ENCODE peak calls at places on chromosome 19, in six cellular contexts. H is AG04449; I is stimulated activated effector memory CD8-positive, alpha-beta T cell treated with anti-CD3 and anti-CD28 coated beads, Interleukin-12 subunit alpha, Interleukin-12 subunit beta, amount 100 ng/mL, for 72 hours; W is HEK293T; N is C1 segment of cervical spinal cord; G is skeletal muscle cell. X is an unnamed sample.
A peak's percentile ranks its signal among the peaks of the same experiment; 100 is the strongest.

GRCh38 chr19:40403262-40403984 is 9.8 kb downstream of the PRX start:
- DNase-seq in G (peak; percentile 64), N (peak; percentile 32), I (peak; percentile 76), W (peak; percentile 96), H (peak; percentile 28), X (peak; percentile 85)

GRCh38 chr19:8143041-8143440 is 6.4 kb downstream of the FBN3 start:
- DNase-seq in G (no peak), H (no peak), N (no peak), W (no peak), I (no peak), X (no peak)

GRCh38 chr19:35011737-35012682 is 11.9 kb downstream of the GRAMD1A start:
- DNase-seq in G (no peak), I (no peak), N (no peak), H (no peak), W (no peak), X (no peak)

GRCh38 chr19:1466461-1467227 is 12.4 kb downstream of the C19orf25 start:
- DNase-seq in W (no peak), I (no peak), N (no peak), H (no peak), G (no peak), X (no peak)

GRCh38 chr19:861756-862528 is 2.5 kb downstream of the CFD start:
- DNase-seq in N (no peak), I (peak; percentile 47), G (no peak), W (peak; percentile 87), H (no peak), X (no peak)

GRCh38 chr19:6667114-6667627 is 2.8 kb downstream of the TNFSF14 start:
- DNase-seq in H (no peak), N (no peak), G (no peak), W (no peak), I (no peak), X (no peak)

GRCh38 chr19:6424190-6424938 is at the start of gene KHSRP:
- DNase-seq in W (no peak), N (no peak), G (no peak), I (no peak), H (no peak), X (no peak)

GRCh38 chr19:10389863-10390262 is 9.5 kb upstream of the TYK2 start:
- DNase-seq in W (no peak), N (no peak), H (no peak), G (no peak), I (no peak), X (no peak)

GRCh38 chr19:55383279-55383788 is 758 bp downstream of the TMEM238 start:
- DNase-seq in G (no peak), N (no peak), I (no peak), W (no peak), H (no peak), X (no peak)

GRCh38 chr19:18833141-18833476 is 1.4 kb downstream of the UPF1 start:
- DNase-seq in W (no peak), N (no peak), G (no peak), H (no peak), I (no peak), X (no peak)

GRCh38 chr19:20238025-20238623 is 71.1 kb downstream of the ZNF486 start:
- DNase-seq in H (peak; percentile 31), N (peak; percentile 57), I (peak; percentile 81), W (no peak), G (peak; percentile 53), X (no peak)

GRCh38 chr19:41969772-41970458 is 10.8 kb upstream of the RABAC1 start:
- DNase-seq in I (no peak), G (no peak), H (no peak), W (no peak), N (no peak), X (no peak)

GRCh38 chr19:6220385-6221191 is 59.2 kb downstream of the MLLT1 start:
- DNase-seq in G (no peak), I (no peak), N (no peak), W (no peak), H (no peak), X (no peak)

GRCh38 chr19:3411636-3412035 is 45.3 kb downstream of the NFIC start:
- DNase-seq in I (no peak), H (no peak), W (no peak), G (no peak), N (no peak), X (no peak)

GRCh38 chr19:6076675-6077463 is 33.4 kb downstream of the RFX2 start:
- DNase-seq in N (no peak), I (no peak), H (peak; percentile 85), G (peak; percentile 63), W (no peak), X (peak; percentile 78)

GRCh38 chr19:50739841-50740426 is 16.8 kb downstream of the CLEC11A start:
- DNase-seq in H (no peak), N (no peak), W (no peak), I (no peak), G (no peak), X (no peak)

GRCh38 chr19:27618006-27618405 is 1594.9 kb downstream of the UQCRFS1 start:
- DNase-seq in G (no peak), I (no peak), N (no peak), H (no peak), W (no peak), X (no peak)

GRCh38 chr19:13428352-13428751 is 77.9 kb downstream of the CACNA1A start:
- DNase-seq in I (no peak), H (no peak), W (peak; percentile 30), N (no peak), G (no peak), X (peak; percentile 14)

GRCh38 chr19:29618871-29619270 is 12.8 kb downstream of the POP4 start:
- DNase-seq in I (no peak), H (no peak), N (no peak), W (no peak), G (no peak), X (no peak)

GRCh38 chr19:35666251-35666913 is at the start of gene UPK1A:
- DNase-seq in N (no peak), I (no peak), G (no peak), H (no peak), W (no peak), X (no peak)

GRCh38 chr19:18488838-18489626 is 32.8 kb downstream of the ELL start:
- DNase-seq in N (no peak), G (no peak), H (no peak), I (no peak), W (peak; percentile 66), X (peak; percentile 27)

GRCh38 chr19:6800991-6801396 is 28.5 kb downstream of the VAV1 start:
- DNase-seq in W (no peak), H (peak; percentile 50), I (no peak), N (no peak), G (peak; percentile 11), X (peak; percentile 66)

GRCh38 chr19:46303702-46304397 is 7.0 kb downstream of the HIF3A start:
- DNase-seq in N (no peak), G (no peak), I (no peak), W (peak; percentile 38), H (no peak), X (no peak)

GRCh38 chr19:38486731-38487336 is 53.3 kb downstream of the RYR1 start:
- DNase-seq in N (no peak), G (no peak), W (no peak), I (no peak), H (no peak), X (no peak)

GRCh38 chr19:34155686-34156085 is 16.6 kb upstream of the LSM14A start:
- DNase-seq in H (no peak), G (peak; percentile 29), I (no peak), W (no peak), N (no peak), X (no peak)

GRCh38 chr19:58557253-58558065 is 952 bp downstream of the UBE2M start:
- DNase-seq in I (no peak), G (no peak), N (no peak), H (no peak), W (no peak), X (no peak)

GRCh38 chr19:18700501-18701249 is 17.2 kb downstream of the CRTC1 start:
- DNase-seq in G (no peak), I (peak; percentile 53), H (no peak), N (peak; percentile 33), W (peak; percentile 88), X (peak; percentile 68)

GRCh38 chr19:13965926-13966683 is 13.8 kb downstream of the DCAF15 start:
- DNase-seq in H (no peak), W (no peak), I (no peak), G (no peak), N (no peak), X (no peak)

GRCh38 chr19:39100500-39101166 is 16.5 kb downstream of the ACP7 start:
- DNase-seq in I (no peak), N (no peak), W (no peak), G (no peak), H (no peak), X (no peak)

GRCh38 chr19:58056261-58056660 is 2.8 kb upstream of the ZNF135 start:
- DNase-seq in W (no peak), G (no peak), I (no peak), H (no peak), N (no peak), X (no peak)

GRCh38 chr19:1125601-1126533 is 22.1 kb downstream of the GPX4 start:
- DNase-seq in W (no peak), I (no peak), G (no peak), N (no peak), H (no peak), X (no peak)

GRCh38 chr19:32599736-32600157 is 18.8 kb downstream of the PDCD5 start:
- DNase-seq in G (peak; percentile 22), W (peak; percentile 58), N (no peak), H (peak; percentile 24), I (peak; percentile 29), X (peak; percentile 48)

GRCh38 chr19:55441692-55442321 is 1.3 kb downstream of the SHISA7 start:
- DNase-seq in H (no peak), I (no peak), W (no peak), G (no peak), N (no peak), X (no peak)

X was measured in ACHN.